ENCODE peak calls at places on chromosomes 4 and X, in ten cellular contexts. L is EL; A is activated CD4-positive, alpha-beta T cell treated with anti-CD3 and anti-CD28 coated beads, Interleukin-2, amount 50 U/mL, for 1 hour; N is left ventricle myocardium inferior; Q is lung; J is mucosa of gallbladder; D is caudate nucleus; T is glutamatergic neuron; M is EH; S is stomach. H is an unnamed sample.

GRCh38 chr4:6948134-6948460 is 38.5 kb downstream of the TBC1D14 start:
- DNase-seq in S (no peak), M (no peak), Q (no peak), J (no peak), N (no peak), D (no peak), T (no peak), L (no peak), A (no peak), H (no peak)

GRCh38 chr4:44425614-44426208 is 22.9 kb downstream of the KCTD8 start:
- DNase-seq in T (peak; percentile 69), M (no peak), D (peak; percentile 11), A (no peak), S (no peak), J (no peak), N (no peak), L (no peak), Q (no peak), H (no peak)

GRCh38 chr4:80202784-80203553 is 5.7 kb downstream of the PRDM8 start:
- DNase-seq in L (peak; percentile 43), M (peak; percentile 54), N (no peak), A (peak; percentile 57), S (no peak), T (no peak), Q (no peak), D (no peak), J (no peak), H (peak; percentile 47)

GRCh38 chrX:42375080-42375479 is 402.9 kb downstream of the PPP1R2C start:
- DNase-seq in M (no peak), Q (no peak), A (no peak), S (no peak), D (no peak), J (no peak), N (no peak), L (no peak), T (no peak), H (no peak)

GRCh38 chr4:77927991-77928925 is 65.6 kb downstream of the MRPL1 start:
- DNase-seq in Q (no peak), N (no peak), T (no peak), A (no peak), D (no peak), L (peak; percentile 12), J (no peak), S (peak; percentile 36), M (peak; percentile 40), H (no peak)

GRCh38 chr4:107791902-107792301 is 32.8 kb upstream of the SGMS2 start:
- DNase-seq in L (no peak), S (no peak), D (no peak), A (no peak), Q (no peak), M (no peak), J (no peak), T (no peak), N (no peak), H (no peak)

GRCh38 chrX:144918936-144919335 is 328.4 kb upstream of the SPANXN1 start:
- DNase-seq in J (no peak), M (no peak), A (no peak), D (no peak), L (no peak), Q (no peak), T (no peak), N (no peak), S (no peak), H (no peak)

GRCh38 chrX:65706041-65706828 is 38.8 kb downstream of the MSN start:
- DNase-seq in S (no peak), D (no peak), M (peak; percentile 91), A (no peak), Q (peak; percentile 54), T (no peak), J (peak; percentile 24), N (peak; percentile 33), L (peak; percentile 94), H (no peak)

GRCh38 chr4:25817059-25817681 is 45.6 kb downstream of the SEL1L3 start:
- DNase-seq in J (no peak), N (no peak), Q (no peak), D (no peak), T (no peak), L (peak; percentile 83), S (no peak), M (peak; percentile 89), A (no peak), H (no peak)

GRCh38 chr4:90215286-90215685 is 88.1 kb downstream of the CCSER1 start:
- DNase-seq in A (no peak), N (no peak), D (no peak), T (no peak), M (no peak), J (no peak), S (no peak), Q (no peak), L (no peak), H (no peak)

H was measured in left colon.